ENCODE peak calls at places on chromosomes 3 and 15, in six cellular contexts. R, K, B, X, V and S are unnamed samples.

GRCh38 chr15:72117448-72117697 is 577 bp downstream of the MYO9A start:
- DNase-seq in R (peak), K (peak), B (no peak), X (peak), V (peak), S (peak)

GRCh38 chr3:141680620-141681389 is 57.3 kb upstream of the RNF7 start:
- DNase-seq in R (no peak), K (peak), B (peak), X (no peak), V (no peak), S (no peak)

GRCh38 chr3:55720614-55721013 is 233.5 kb upstream of the WNT5A start:
- DNase-seq in R (no peak), K (peak), B (no peak), X (no peak), V (peak), S (peak)

GRCh38 chr15:96186105-96186504 is 144.4 kb upstream of the NR2F2 start:
- DNase-seq in R (no peak), K (no peak), B (no peak), X (no peak), V (no peak), S (peak)

GRCh38 chr3:156685752-156686151 is 11.4 kb downstream of the TIPARP start:
- DNase-seq in R (no peak), K (no peak), B (no peak), X (no peak), V (no peak), S (peak)

GRCh38 chr3:168249048-168249538 is 153.4 kb upstream of the GOLIM4 start:
- DNase-seq in R (no peak), K (peak), B (peak), X (no peak), V (peak), S (peak)

GRCh38 chr15:35260961-35261360 is 175.9 kb upstream of the NANOGP8 start:
- DNase-seq in R (no peak), K (no peak), B (no peak), X (no peak), V (no peak), S (no peak)

GRCh38 chr3:191269289-191270085 is 59.7 kb upstream of the CCDC50 start:
- DNase-seq in R (no peak), K (no peak), B (no peak), X (no peak), V (peak), S (peak)

GRCh38 chr3:192929755-192930491 is 12.3 kb upstream of the MB21D2 start:
- DNase-seq in R (no peak), K (peak), B (no peak), X (no peak), V (no peak), S (no peak)

GRCh38 chr3:131072845-131073244 is 46.2 kb downstream of the NEK11 start:
- DNase-seq in R (no peak), K (peak), B (no peak), X (no peak), V (no peak), S (no peak)

GRCh38 chr3:138460536-138461205 is 26.3 kb downstream of the ESYT3 start:
- DNase-seq in R (no peak), K (no peak), B (no peak), X (no peak), V (no peak), S (no peak)

GRCh38 chr15:72319360-72319984 is 485 bp downstream of the CELF6 start:
- DNase-seq in R (no peak), K (peak), B (peak), X (peak), V (peak), S (peak)

GRCh38 chr3:100238599-100238998 is 22.2 kb upstream of the TBC1D23 start:
- DNase-seq in R (no peak), K (no peak), B (no peak), X (no peak), V (no peak), S (no peak)

GRCh38 chr3:126098391-126098858 is 14.5 kb upstream of the SLC41A3 start:
- DNase-seq in R (no peak), K (no peak), B (no peak), X (no peak), V (no peak), S (no peak)

GRCh38 chr3:24508423-24508839 is 13.8 kb upstream of the THRB start:
- DNase-seq in R (no peak), K (peak), B (no peak), X (no peak), V (no peak), S (no peak)

GRCh38 chr15:23606226-23606625 is 40.8 kb downstream of the MKRN3 start:
- DNase-seq in R (no peak), K (no peak), B (no peak), X (no peak), V (no peak), S (no peak)

GRCh38 chr3:141659821-141660597 is 78.1 kb upstream of the RNF7 start:
- DNase-seq in R (no peak), K (peak), B (peak), X (no peak), V (no peak), S (no peak)